ENCODE peak calls at places on chromosomes 12 and 14, in four cellular contexts. R, F, O and Y are unnamed samples. For H3K9me3, the result is how much of the 10 kb centered on the place peaks cover.

GRCh38 chr14:101665478-101666078 is 95.9 kb upstream of the PPP2R5C start:
- DNase-seq in R (no peak), O (peak), F (no peak), Y (peak)

GRCh38 chr12:6158749-6159148 is 34.3 kb upstream of the VWF start:
- DNase-seq in O (no peak), F (no peak), R (no peak), Y (no peak)

GRCh38 chr12:22437031-22437806 is 102.7 kb upstream of the ST8SIA1 start:
- DNase-seq in F (no peak), R (peak), O (no peak), Y (no peak)

GRCh38 chr12:80445083-80445482 is 1.0 kb downstream of the PTPRQ start:
- DNase-seq in R (no peak), F (no peak), O (no peak), Y (no peak)

GRCh38 chr12:64670856-64671639 is 60.8 kb downstream of the RASSF3 start:
- DNase-seq in O (no peak), R (no peak), F (no peak), Y (peak)

GRCh38 chr12:111246477-111247011 is 122.4 kb downstream of the PHETA1 start:
- DNase-seq in O (no peak), R (no peak), F (no peak), Y (no peak)

GRCh38 chr12:55906056-55906455 is 21.6 kb downstream of the PYM1 start:
- DNase-seq in R (no peak), O (no peak), F (no peak), Y (no peak)

GRCh38 chr14:72444701-72445100 is 449.2 kb downstream of the DPF3 start:
- DNase-seq in R (no peak), O (no peak), F (no peak), Y (no peak)

GRCh38 chr12:642633-643477 is 20.4 kb downstream of the NINJ2 start:
- DNase-seq in O (peak), R (peak), F (peak), Y (peak)

GRCh38 chr12:117331691-117332090 is 29.7 kb downstream of the NOS1 start:
- DNase-seq in R (no peak), F (no peak), O (no peak), Y (peak)

GRCh38 chr12:15227004-15227679 is 5.9 kb upstream of the RERG start:
- DNase-seq in O (no peak), F (no peak), R (peak), Y (peak)

DNA sequence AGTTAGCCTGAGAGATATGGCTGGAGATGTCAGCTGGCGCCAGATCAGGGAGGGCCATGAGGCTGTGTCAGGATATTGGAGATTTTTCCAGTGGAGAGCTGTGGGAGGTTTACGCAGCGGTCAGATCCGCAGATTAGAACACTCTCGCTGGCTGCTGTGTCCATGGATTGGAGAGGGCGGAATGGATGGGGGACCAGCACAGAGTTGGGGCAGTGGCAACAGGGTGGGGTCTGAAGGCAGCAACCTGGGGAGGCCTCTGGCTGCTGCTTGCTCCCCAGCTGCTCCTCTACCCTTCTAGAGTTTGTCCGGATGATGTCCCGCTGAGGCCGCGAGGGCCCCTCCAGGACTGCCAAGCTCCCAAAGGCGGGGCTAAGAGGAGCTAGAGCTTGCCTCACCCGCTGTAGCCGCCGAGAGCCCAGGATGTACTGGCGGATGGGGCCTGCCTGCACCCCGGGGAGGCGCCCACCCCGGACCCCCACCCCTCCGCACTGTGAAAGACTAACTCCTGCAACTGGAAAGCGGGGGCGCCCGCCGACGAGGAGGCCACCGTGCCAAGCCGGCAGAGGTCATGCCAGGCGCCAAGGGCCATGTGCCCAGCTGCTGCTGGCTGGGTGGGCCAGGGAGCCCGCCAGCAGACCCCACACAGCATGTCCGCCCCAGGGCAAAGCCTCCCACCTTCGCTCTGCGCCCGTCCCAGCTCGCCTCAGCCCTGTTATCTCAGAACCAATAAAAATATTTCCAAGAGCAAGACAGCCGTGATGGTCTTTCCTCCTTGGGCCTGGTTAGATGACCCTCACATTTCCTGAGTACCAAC is 20.2 kb upstream of the MLEC start:
- DNase-seq in R (no peak), O (no peak), F (no peak), Y (no peak)
- H3K27ac ChIP-seq in R (no peak), O (no peak), F (no peak), Y (no peak)

GRCh38 chr14:69079188-69079742 is 73.7 kb downstream of the DCAF5 start:
- DNase-seq in R (no peak), F (no peak), O (no peak), Y (peak)
- H3K9me3 ChIP-seq in R (under half), F (under half), O (under half), Y (under half)

GRCh38 chr14:64715146-64715627 is 11.0 kb downstream of the PLEKHG3 start:
- DNase-seq in F (no peak), R (no peak), O (no peak), Y (no peak)

GRCh38 chr14:64714432-64715025 is 10.3 kb downstream of the PLEKHG3 start:
- DNase-seq in F (peak), R (no peak), O (no peak), Y (no peak)

GRCh38 chr14:64717870-64718269 is 13.6 kb downstream of the PLEKHG3 start:
- DNase-seq in O (peak), F (no peak), R (no peak), Y (no peak)

GRCh38 chr14:64713677-64714076 is 9.5 kb downstream of the PLEKHG3 start:
- DNase-seq in F (no peak), O (no peak), R (no peak), Y (no peak)

DNA sequence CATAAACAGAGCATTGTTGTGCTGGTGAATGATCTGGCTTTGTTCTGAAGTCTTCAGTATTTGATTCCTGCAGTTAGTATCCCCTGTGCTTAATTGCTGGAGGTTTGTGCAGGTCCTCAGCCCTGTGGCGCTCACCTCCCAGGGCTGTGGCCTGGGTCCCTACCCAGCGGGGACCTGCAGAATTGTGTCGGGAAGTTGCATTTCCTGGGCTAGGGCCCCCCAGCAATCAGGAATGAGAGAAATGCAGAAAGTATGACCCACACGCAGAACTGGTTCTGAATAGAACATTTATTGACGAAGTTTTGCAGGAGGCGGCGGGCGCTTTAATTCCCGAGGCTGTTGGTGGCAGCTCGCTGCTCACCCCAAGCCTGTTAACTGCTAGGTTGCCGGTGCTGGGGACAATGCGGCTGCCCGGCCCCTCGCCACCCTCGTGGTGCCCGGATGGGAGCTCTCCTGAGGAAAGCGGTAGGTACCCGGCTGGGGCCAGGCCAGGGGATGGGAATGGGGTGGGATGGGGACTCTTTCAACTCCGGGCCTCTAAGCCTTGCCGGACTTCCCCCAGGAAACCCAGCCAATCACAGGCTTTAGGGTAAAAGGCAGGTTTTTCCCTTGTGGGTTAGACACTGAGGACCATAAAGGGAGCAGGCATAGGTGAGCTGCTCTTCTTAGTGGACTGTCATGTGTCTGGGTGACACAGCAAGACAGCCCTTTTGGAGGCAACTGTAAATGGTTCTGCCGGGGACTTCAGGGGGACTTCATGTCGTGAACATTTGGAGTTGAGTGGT is 11.6 kb downstream of the PLEKHG3 start:
- DNase-seq in R (peak), O (no peak), F (no peak), Y (no peak)
- H3K4me3 ChIP-seq in R (no peak), O (peak), F (peak), Y (no peak)

GRCh38 chr14:104797112-104798044 is 1.8 kb upstream of the AKT1 start:
- DNase-seq in O (no peak), R (peak), F (no peak), Y (no peak)

GRCh38 chr14:104799239-104799599 is 1.7 kb upstream of the ZBTB42 start:
- DNase-seq in F (no peak), R (no peak), O (no peak), Y (no peak)

GRCh38 chr14:104796682-104797081 is 1.1 kb upstream of the AKT1 start:
- DNase-seq in F (no peak), O (no peak), R (no peak), Y (no peak)

GRCh38 chr14:104799657-104800599 is 973 bp upstream of the ZBTB42 start:
- DNase-seq in O (peak), R (peak), F (peak), Y (peak)

GRCh38 chr14:104798300-104799238 is 2.3 kb upstream of the ZBTB42 start:
- DNase-seq in R (no peak), F (no peak), O (no peak), Y (no peak)
- H3K27ac ChIP-seq in R (peak), F (peak), O (peak), Y (no peak)

GRCh38 chr12:83575326-83575725 is 888.6 kb downstream of the TMTC2 start:
- DNase-seq in R (no peak), F (no peak), O (no peak), Y (no peak)
- H3K9me3 ChIP-seq in R (under half), F (under half), O (under half), Y (under half)

DNA sequence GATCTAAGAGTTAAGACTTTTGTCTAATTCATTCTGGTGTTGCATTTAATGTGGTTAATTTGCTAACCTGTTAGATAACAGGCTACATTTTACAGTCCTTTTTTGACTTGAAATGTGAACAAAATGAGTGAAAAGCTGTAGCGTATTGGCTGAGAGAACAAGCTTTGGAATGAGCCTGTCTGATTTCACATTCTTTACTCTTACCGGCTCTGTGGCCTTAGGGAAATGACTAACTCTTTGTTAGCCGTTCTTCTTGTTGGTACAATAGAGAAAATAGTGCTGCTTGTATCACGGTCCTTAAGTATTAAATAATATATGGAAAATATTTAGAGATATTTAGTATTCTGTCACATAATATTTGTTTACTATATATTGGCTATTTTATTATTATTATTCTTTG is 1.9 kb downstream of the MNAT1 start:
- DNase-seq in O (no peak), R (no peak), F (no peak), Y (peak)
- H3K4me3 ChIP-seq in O (no peak), R (no peak), F (peak), Y (peak)

GRCh38 chr12:116319851-116320621 is 42.5 kb upstream of the MED13L start:
- DNase-seq in F (no peak), O (peak), R (peak), Y (no peak)
- H3K27ac ChIP-seq in F (peak), O (peak), R (peak), Y (no peak)

GRCh38 chr12:43858991-43859390 is 23.1 kb downstream of the TMEM117 start:
- DNase-seq in O (no peak), R (no peak), F (no peak), Y (no peak)

GRCh38 chr12:43861015-43861846 is 25.4 kb downstream of the TMEM117 start:
- DNase-seq in R (no peak), O (no peak), F (no peak), Y (no peak)

GRCh38 chr12:43858096-43858495 is 22.2 kb downstream of the TMEM117 start:
- DNase-seq in F (no peak), R (no peak), O (no peak), Y (no peak)

GRCh38 chr12:43852744-43853143 is 16.9 kb downstream of the TMEM117 start:
- DNase-seq in O (no peak), F (no peak), R (no peak), Y (no peak)

DNA sequence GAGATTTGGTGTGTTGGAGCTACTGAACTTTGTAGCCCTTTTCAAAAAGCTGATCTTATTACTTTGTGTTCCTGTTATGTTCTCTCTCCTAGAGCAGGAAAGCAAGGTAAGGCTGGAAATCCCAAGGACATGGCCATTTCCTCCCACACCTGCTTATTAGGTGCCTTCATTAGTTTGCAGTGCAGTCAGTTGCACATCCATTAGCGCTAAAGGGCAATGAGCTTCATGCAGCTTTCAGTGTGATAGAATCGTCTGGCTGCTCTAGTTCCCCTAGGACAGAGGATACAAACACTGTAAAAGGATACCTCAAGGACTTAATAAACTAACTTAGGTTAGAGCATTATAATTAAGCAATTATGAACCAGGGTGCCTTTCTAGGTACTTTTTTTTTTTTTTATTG is 21.1 kb downstream of the TMEM117 start:
- DNase-seq in R (no peak), F (no peak), O (no peak), Y (no peak)
- H3K9me3 ChIP-seq in R (under half), F (under half), O (under half), Y (under half)

GRCh38 chr12:132571051-132571450 is 39.3 kb downstream of the LRCOL1 start:
- DNase-seq in F (no peak), R (no peak), O (no peak), Y (no peak)

GRCh38 chr12:132568826-132569480 is 41.4 kb downstream of the LRCOL1 start:
- DNase-seq in F (no peak), R (no peak), O (no peak), Y (no peak)

GRCh38 chr12:132571598-132571997 is 38.8 kb downstream of the LRCOL1 start:
- DNase-seq in F (no peak), R (no peak), O (no peak), Y (no peak)

GRCh38 chr12:132570635-132571034 is 39.7 kb downstream of the LRCOL1 start:
- DNase-seq in F (no peak), R (no peak), O (no peak), Y (no peak)

DNA sequence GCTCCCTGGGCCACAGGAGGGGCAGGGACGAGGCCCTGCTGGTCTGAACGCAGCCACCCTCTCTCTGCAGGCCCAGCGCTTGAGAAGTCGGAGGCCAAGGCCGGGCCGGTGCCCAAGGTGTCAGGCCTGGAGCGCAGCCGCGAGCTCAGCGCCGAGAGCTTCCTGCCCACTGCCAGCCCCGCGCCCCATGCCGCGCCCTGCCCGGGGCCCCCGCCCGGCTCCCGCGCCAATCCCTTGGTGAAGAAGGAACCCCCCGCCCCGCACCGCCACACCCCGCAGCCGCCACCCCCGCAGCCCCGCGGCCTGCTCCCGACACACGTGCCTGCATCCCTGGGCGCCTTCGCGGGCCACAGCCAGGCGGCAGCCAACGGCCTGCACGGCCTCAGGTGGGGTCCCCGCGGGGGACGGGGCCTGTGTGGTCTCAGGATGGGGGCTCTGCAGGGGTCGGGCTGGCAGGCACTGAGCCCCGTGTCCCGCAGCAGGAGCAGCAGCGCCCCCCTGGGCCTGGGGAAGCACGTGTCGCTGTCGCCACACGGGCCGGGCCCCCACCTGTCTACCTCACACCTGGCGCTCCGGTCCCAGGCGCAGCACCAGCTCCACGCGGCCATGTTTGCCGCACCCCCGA is 40.4 kb downstream of the LRCOL1 start:
- DNase-seq in R (no peak), F (no peak), O (no peak), Y (no peak)
- H3K4me3 ChIP-seq in R (no peak), F (no peak), O (no peak), Y (no peak)

GRCh38 chr12:11654338-11654737 is 4.9 kb downstream of the ETV6 start:
- DNase-seq in O (no peak), R (no peak), F (no peak), Y (no peak)
- H3K27ac ChIP-seq in O (no peak), R (peak), F (no peak), Y (no peak)